ENCODE peak calls at places on chromosomes 6 and 20, in ten cellular contexts. S is tibial nerve; G is AG09319; D is AG04450; U is astrocyte of the spinal cord; H is K562; L is pancreas; N is CD8-positive, alpha-beta T cell; Z is choroid plexus epithelial cell; I is tibial artery. M is an unnamed sample.

GRCh38 chr6:162726997-162727346 is 594 bp downstream of the PRKN start:
- DNase-seq in S (no peak), G (no peak), D (no peak), U (peak), H (no peak), L (no peak), N (no peak), Z (peak), I (no peak), M (no peak)

GRCh38 chr20:5718896-5719595 is 31.2 kb upstream of the SHLD1 start:
- DNase-seq in S (no peak), G (no peak), D (no peak), U (no peak), H (no peak), L (no peak), N (no peak), Z (no peak), I (no peak), M (no peak)

GRCh38 chr6:27890351-27891299 is 21.6 kb downstream of the OR2B2 start:
- DNase-seq in S (peak), G (peak), D (peak), U (peak), H (peak), L (no peak), N (peak), Z (peak), I (no peak), M (peak)

GRCh38 chr20:15163632-15164031 is 826.2 kb upstream of the FLRT3 start:
- DNase-seq in S (no peak), G (no peak), D (no peak), U (no peak), H (no peak), L (no peak), N (no peak), Z (no peak), I (no peak), M (no peak)

GRCh38 chr6:31680841-31681671 is at the start of gene LY6G5C:
- DNase-seq in S (peak), G (peak), D (peak), U (peak), H (peak), L (peak), N (peak), Z (peak), I (peak), M (peak)

GRCh38 chr6:140203611-140204553 is 829.4 kb upstream of the CITED2 start:
- DNase-seq in S (no peak), G (peak), D (peak), U (peak), H (no peak), L (no peak), N (no peak), Z (peak), I (no peak), M (no peak)

GRCh38 chr6:34595332-34596090 is 39.4 kb upstream of the SPDEF start:
- DNase-seq in S (no peak), G (peak), D (no peak), U (no peak), H (no peak), L (no peak), N (no peak), Z (peak), I (no peak), M (no peak)

GRCh38 chr20:1813674-1814635 is 81.3 kb upstream of the SIRPA start:
- DNase-seq in S (no peak), G (no peak), D (no peak), U (no peak), H (no peak), L (no peak), N (no peak), Z (no peak), I (no peak), M (no peak)

GRCh38 chr20:47980336-47981177 is 195.3 kb upstream of the SULF2 start:
- DNase-seq in S (no peak), G (no peak), D (no peak), U (no peak), H (no peak), L (no peak), N (no peak), Z (no peak), I (no peak), M (no peak)

GRCh38 chr6:19880066-19880465 is 42.9 kb downstream of the ID4 start:
- DNase-seq in S (no peak), G (no peak), D (no peak), U (no peak), H (no peak), L (no peak), N (no peak), Z (no peak), I (no peak), M (no peak)

GRCh38 chr6:30091577-30092381 is 16.2 kb upstream of the RNF39 start:
- DNase-seq in S (no peak), G (peak), D (peak), U (peak), H (no peak), L (no peak), N (no peak), Z (peak), I (no peak), M (no peak)

GRCh38 chr6:38501931-38502330 is 137.8 kb downstream of the BTBD9 start:
- DNase-seq in S (no peak), G (no peak), D (no peak), U (no peak), H (no peak), L (no peak), N (no peak), Z (no peak), I (peak), M (no peak)

GRCh38 chr6:75800133-75800532 is 51.1 kb downstream of the MYO6 start:
- DNase-seq in S (no peak), G (no peak), D (no peak), U (no peak), H (no peak), L (no peak), N (no peak), Z (no peak), I (no peak), M (no peak)

GRCh38 chr20:25453035-25453810 is 45.8 kb downstream of the GINS1 start:
- DNase-seq in S (no peak), G (no peak), D (no peak), U (peak), H (no peak), L (no peak), N (no peak), Z (peak), I (no peak), M (no peak)

GRCh38 chr20:58069796-58070663 is 158.4 kb downstream of the ANKRD60 start:
- DNase-seq in S (no peak), G (no peak), D (no peak), U (no peak), H (no peak), L (no peak), N (no peak), Z (no peak), I (no peak), M (no peak)

GRCh38 chr6:148761532-148761951 is 14.7 kb downstream of the UST start:
- DNase-seq in S (no peak), G (no peak), D (no peak), U (peak), H (no peak), L (no peak), N (no peak), Z (peak), I (no peak), M (peak)

GRCh38 chr20:62641749-62642665 is at the start of gene SLCO4A1:
- DNase-seq in S (peak), G (no peak), D (no peak), U (peak), H (peak), L (no peak), N (peak), Z (peak), I (peak), M (peak)

GRCh38 chr20:43305749-43306148 is 116.0 kb upstream of the PTPRT start:
- DNase-seq in S (no peak), G (no peak), D (no peak), U (no peak), H (no peak), L (no peak), N (no peak), Z (no peak), I (no peak), M (no peak)

GRCh38 chr6:4164456-4164855 is 29.1 kb upstream of the ECI2 start:
- DNase-seq in S (no peak), G (no peak), D (no peak), U (no peak), H (no peak), L (no peak), N (no peak), Z (no peak), I (no peak), M (no peak)

GRCh38 chr6:26554669-26555504 is 16.7 kb downstream of the HMGN4 start:
- DNase-seq in S (no peak), G (no peak), D (no peak), U (peak), H (peak), L (no peak), N (no peak), Z (peak), I (no peak), M (no peak)

GRCh38 chr6:131657630-131658111 is 20.6 kb downstream of the ENPP3 start:
- DNase-seq in S (no peak), G (peak), D (peak), U (peak), H (no peak), L (no peak), N (no peak), Z (peak), I (no peak), M (no peak)

GRCh38 chr6:53582963-53583362 is 38.1 kb upstream of the GCLC start:
- DNase-seq in S (no peak), G (no peak), D (no peak), U (no peak), H (no peak), L (no peak), N (no peak), Z (peak), I (no peak), M (no peak)

GRCh38 chr6:23002044-23002619 is 432.8 kb downstream of the HDGFL1 start:
- DNase-seq in S (no peak), G (no peak), D (no peak), U (no peak), H (no peak), L (no peak), N (no peak), Z (peak), I (no peak), M (no peak)

GRCh38 chr20:2914160-2914559 is 40.9 kb downstream of the PTPRA start:
- DNase-seq in S (no peak), G (no peak), D (no peak), U (peak), H (no peak), L (no peak), N (no peak), Z (peak), I (no peak), M (no peak)

GRCh38 chr6:11197175-11197535 is 35.3 kb downstream of the NEDD9 start:
- DNase-seq in S (no peak), G (peak), D (peak), U (peak), H (no peak), L (no peak), N (no peak), Z (peak), I (no peak), M (no peak)

GRCh38 chr20:18164356-18164755 is 26.7 kb downstream of the KAT14 start:
- DNase-seq in S (no peak), G (no peak), D (no peak), U (peak), H (no peak), L (no peak), N (no peak), Z (peak), I (no peak), M (no peak)

GRCh38 chr6:66277400-66277799 is 570.4 kb upstream of the EYS start:
- DNase-seq in S (no peak), G (no peak), D (no peak), U (no peak), H (no peak), L (no peak), N (no peak), Z (no peak), I (no peak), M (no peak)

GRCh38 chr6:116570856-116571682 is at the start of gene RWDD1:
- DNase-seq in S (peak), G (peak), D (peak), U (peak), H (peak), L (peak), N (peak), Z (peak), I (peak), M (peak)
- TF ChIP-seq CTCF in S (peak), G (no peak), D (peak), U (no peak), H (peak), L (no peak), N (no peak), Z (no peak), I (peak), M (no peak)

DNA sequence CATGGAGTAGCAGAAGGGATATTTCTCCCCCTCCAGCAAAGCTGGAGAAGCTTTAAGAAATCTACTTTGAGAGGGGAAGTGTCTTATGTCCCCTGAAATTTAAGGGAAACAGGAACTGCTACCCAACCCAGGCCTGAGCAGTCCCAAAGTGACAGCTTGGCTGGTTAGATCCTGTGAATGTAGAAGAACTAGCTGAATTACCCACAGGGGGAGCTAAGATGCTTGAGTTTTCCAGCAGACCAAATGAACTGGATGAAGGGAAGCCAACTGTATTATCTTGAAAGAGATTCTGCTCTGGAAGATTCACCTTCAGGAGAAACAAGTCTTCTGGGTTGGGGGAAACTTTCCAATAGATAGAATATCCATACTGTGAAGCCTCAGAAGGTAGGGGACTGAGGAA is 303.3 kb upstream of the MMS22L start:
- DNase-seq in S (no peak), G (peak), D (peak), U (peak), H (no peak), L (no peak), N (no peak), Z (peak), I (no peak), M (no peak)
- TF ChIP-seq CTCF in S (no peak), G (peak), D (peak), U (peak), H (no peak), L (no peak), N (no peak), Z (peak), I (no peak), M (no peak)

GRCh38 chr6:127869772-127870404 is 31.0 kb downstream of the THEMIS start:
- DNase-seq in S (no peak), G (no peak), D (no peak), U (no peak), H (no peak), L (no peak), N (no peak), Z (no peak), I (no peak), M (no peak)
- TF ChIP-seq CTCF in S (no peak), G (no peak), D (no peak), U (no peak), H (no peak), L (no peak), N (no peak), Z (no peak), I (no peak), M (no peak)

GRCh38 chr20:52001999-52002666 is 189.4 kb downstream of the ZFP64 start:
- DNase-seq in S (no peak), G (no peak), D (no peak), U (no peak), H (no peak), L (no peak), N (no peak), Z (peak), I (no peak), M (no peak)
- TF ChIP-seq CTCF in S (no peak), G (no peak), D (peak), U (peak), H (no peak), L (no peak), N (no peak), Z (peak), I (no peak), M (no peak)